ENCODE peak calls at places on chromosomes 5 and 9, in seven cellular contexts. Y is A549; I is right lobe of liver; G is lower lobe of right lung; W is lung; D is CD8-positive, alpha-beta T cell; O is astrocyte. J is an unnamed sample. For H3K4me1, the result is how much of the 10 kb centered on the place peaks cover.

GRCh38 chr5:176851871-176852270 is 41.5 kb downstream of the UNC5A start:
- DNase-seq in Y (no peak), I (no peak), G (no peak), W (no peak), D (no peak), O (no peak), J (no peak)

GRCh38 chr5:178388381-178389030 is 155.9 kb upstream of the PHYKPL start:
- DNase-seq in Y (no peak), I (peak), G (peak), W (peak), D (no peak), O (no peak), J (no peak)

GRCh38 chr9:696332-697090 is 145.0 kb upstream of the DMRT1 start:
- DNase-seq in Y (peak), I (no peak), G (no peak), W (no peak), D (no peak), O (peak), J (peak)

GRCh38 chr5:126054593-126055347 is 368.4 kb upstream of the GRAMD2B start:
- DNase-seq in Y (no peak), I (no peak), G (no peak), W (no peak), D (no peak), O (peak), J (no peak)

GRCh38 chr5:116872486-116872885 is 297.9 kb upstream of the SEMA6A start:
- DNase-seq in Y (no peak), I (no peak), G (no peak), W (no peak), D (no peak), O (no peak), J (no peak)

GRCh38 chr5:18686253-18686652 is 1052.0 kb downstream of the TAF11L14 start:
- DNase-seq in Y (no peak), I (no peak), G (no peak), W (no peak), D (no peak), O (no peak), J (no peak)

GRCh38 chr9:77426712-77427111 is 221.4 kb downstream of the GNA14 start:
- DNase-seq in Y (no peak), I (no peak), G (no peak), W (no peak), D (no peak), O (no peak), J (no peak)

GRCh38 chr5:178162481-178162880 is 8.8 kb upstream of the NHP2 start:
- DNase-seq in Y (no peak), I (no peak), G (no peak), W (no peak), D (no peak), O (no peak), J (no peak)

GRCh38 chr5:175889910-175890684 is 18.7 kb downstream of the CPLX2 start:
- DNase-seq in Y (peak), I (peak), G (no peak), W (no peak), D (no peak), O (no peak), J (peak)

GRCh38 chr5:96930058-96930457 is 5.8 kb upstream of the LNPEP start:
- DNase-seq in Y (no peak), I (no peak), G (no peak), W (no peak), D (no peak), O (no peak), J (no peak)

GRCh38 chr9:14585730-14586473 is 107.3 kb downstream of the ZDHHC21 start:
- DNase-seq in Y (no peak), I (no peak), G (no peak), W (no peak), D (no peak), O (no peak), J (no peak)

GRCh38 chr9:135925496-135926133 is 18.3 kb upstream of the CAMSAP1 start:
- DNase-seq in Y (no peak), I (no peak), G (peak), W (no peak), D (no peak), O (peak), J (no peak)

GRCh38 chr9:72443855-72444254 is 77.6 kb upstream of the TMC1 start:
- DNase-seq in Y (peak), I (no peak), G (no peak), W (no peak), D (no peak), O (no peak), J (no peak)

GRCh38 chr9:124256517-124257069 is 1.2 kb upstream of the NEK6 start:
- DNase-seq in Y (peak), I (no peak), G (peak), W (no peak), D (no peak), O (peak), J (no peak)

GRCh38 chr5:83322273-83322924 is 149.1 kb upstream of the VCAN start:
- DNase-seq in Y (no peak), I (no peak), G (no peak), W (no peak), D (no peak), O (no peak), J (no peak)

GRCh38 chr9:114691046-114691955 is 9.3 kb upstream of the TEX48 start:
- DNase-seq in Y (peak), I (no peak), G (no peak), W (no peak), D (peak), O (peak), J (no peak)

GRCh38 chr9:98178874-98179850 is 13.3 kb downstream of the CORO2A start:
- DNase-seq in Y (no peak), I (no peak), G (no peak), W (no peak), D (no peak), O (no peak), J (no peak)

GRCh38 chr9:6931913-6932312 is 174.1 kb downstream of the KDM4C start:
- DNase-seq in Y (peak), I (no peak), G (no peak), W (no peak), D (no peak), O (peak), J (no peak)
- H3K27ac ChIP-seq in Y (peak), I (no peak), G (no peak), W (peak), D (no peak), O (peak), J (no peak)

GRCh38 chr5:158375531-158375930 is 516.6 kb upstream of the CLINT1 start:
- DNase-seq in Y (no peak), I (no peak), G (no peak), W (no peak), D (no peak), O (no peak), J (no peak)
- H3K4me3 ChIP-seq in Y (no peak), I (no peak), G (no peak), W (no peak), D (no peak), O (no peak), J (no peak)

GRCh38 chr9:91884153-91884552 is 65.9 kb downstream of the ROR2 start:
- DNase-seq in Y (no peak), I (no peak), G (no peak), W (no peak), D (no peak), O (no peak), J (no peak)
- H3K4me1 ChIP-seq in Y (under half), I (under half), G (under half), W (under half), D (under half), O (under half), J (under half)

GRCh38 chr5:6754766-6755165 is 41.5 kb downstream of the TENT4A start:
- DNase-seq in Y (no peak), I (no peak), G (no peak), W (no peak), D (no peak), O (no peak), J (no peak)

GRCh38 chr5:6755519-6755918 is 42.3 kb downstream of the TENT4A start:
- DNase-seq in Y (no peak), I (peak), G (no peak), W (no peak), D (no peak), O (no peak), J (no peak)

GRCh38 chr5:6753851-6754250 is 40.6 kb downstream of the TENT4A start:
- DNase-seq in Y (no peak), I (no peak), G (no peak), W (no peak), D (no peak), O (no peak), J (no peak)

GRCh38 chr5:6757414-6757969 is 44.3 kb downstream of the TENT4A start:
- DNase-seq in Y (peak), I (no peak), G (no peak), W (no peak), D (no peak), O (no peak), J (no peak)

GRCh38 chr5:6755941-6756340 is 42.7 kb downstream of the TENT4A start:
- DNase-seq in Y (no peak), I (no peak), G (no peak), W (no peak), D (no peak), O (no peak), J (no peak)
- H3K27ac ChIP-seq in Y (no peak), I (peak), G (no peak), W (no peak), D (no peak), O (no peak), J (no peak)

GRCh38 chr5:133053463-133053862 is 1.6 kb downstream of the HSPA4 start:
- DNase-seq in Y (no peak), I (no peak), G (no peak), W (no peak), D (no peak), O (no peak), J (no peak)
- H3K4me3 ChIP-seq in Y (peak), I (peak), G (peak), W (no peak), D (no peak), O (peak), J (no peak)

GRCh38 chr5:38835887-38836286 is 9.9 kb upstream of the OSMR start:
- DNase-seq in Y (no peak), I (no peak), G (no peak), W (no peak), D (no peak), O (peak), J (no peak)
- H3K4me1 ChIP-seq in Y (under half), I (under half), G (under half), W (under half), D (under half), O (under half), J (under half)

GRCh38 chr9:91176426-91176825 is 185.3 kb downstream of the AUH start:
- DNase-seq in Y (no peak), I (peak), G (no peak), W (peak), D (no peak), O (no peak), J (no peak)
- H3K27ac ChIP-seq in Y (no peak), I (no peak), G (no peak), W (no peak), D (no peak), O (no peak), J (no peak)

GRCh38 chr9:36997414-36997813 is 36.7 kb downstream of the PAX5 start:
- DNase-seq in Y (no peak), I (no peak), G (no peak), W (no peak), D (no peak), O (peak), J (no peak)
- H3K4me3 ChIP-seq in Y (no peak), I (no peak), G (no peak), W (no peak), D (no peak), O (no peak), J (no peak)